ENCODE peak calls at places on chromosome 12, in seven cellular contexts. D is K562, G is H1, B is HCT116, S is GM12878, H is SK-N-SH, L is HepG2. U is an unnamed sample.

GRCh38 chr12:49428652-49429549 is 61.6 kb downstream of the SPATS2 start:
- DNase-seq in L (no peak), H (no peak), G (no peak), D (peak; percentile 37), S (peak; percentile 60), B (peak; percentile 3), U (no peak)

GRCh38 chr12:48199784-48200198 is 3.3 kb downstream of the OR10AD1 start:
- DNase-seq in S (no peak), B (no peak), G (no peak), D (no peak), H (no peak), L (no peak), U (no peak)

GRCh38 chr12:5546616-5547015 is 114.7 kb downstream of the NTF3 start:
- DNase-seq in S (no peak), B (no peak), H (no peak), G (no peak), L (no peak), D (no peak), U (no peak)

GRCh38 chr12:123070267-123071081 is 80.4 kb downstream of the PITPNM2 start:
- DNase-seq in H (peak; percentile 31), D (no peak), G (no peak), L (no peak), B (no peak), S (no peak), U (no peak)

GRCh38 chr12:103806807-103807206 is 34.2 kb downstream of the NT5DC3 start:
- DNase-seq in L (no peak), H (no peak), D (peak; percentile 20), S (no peak), B (no peak), G (no peak), U (no peak)

GRCh38 chr12:30988086-30988485 is 61.5 kb downstream of the TSPAN11 start:
- DNase-seq in H (no peak), S (no peak), G (no peak), B (no peak), D (no peak), L (no peak), U (no peak)

GRCh38 chr12:48985475-48985897 is 7.4 kb downstream of the WNT1 start:
- DNase-seq in D (no peak), G (no peak), H (no peak), L (no peak), B (no peak), S (no peak), U (no peak)

GRCh38 chr12:45242180-45242579 is 26.3 kb downstream of the ANO6 start:
- DNase-seq in S (no peak), H (no peak), G (no peak), B (no peak), L (no peak), D (no peak), U (no peak)

GRCh38 chr12:15050664-15051063 is 77.8 kb downstream of the PDE6H start:
- DNase-seq in G (no peak), B (no peak), H (no peak), L (no peak), D (no peak), S (no peak), U (no peak)

GRCh38 chr12:46803517-46803916 is 22.3 kb downstream of the SLC38A4 start:
- DNase-seq in L (no peak), G (no peak), B (no peak), H (no peak), S (no peak), D (no peak), U (no peak)

DNA sequence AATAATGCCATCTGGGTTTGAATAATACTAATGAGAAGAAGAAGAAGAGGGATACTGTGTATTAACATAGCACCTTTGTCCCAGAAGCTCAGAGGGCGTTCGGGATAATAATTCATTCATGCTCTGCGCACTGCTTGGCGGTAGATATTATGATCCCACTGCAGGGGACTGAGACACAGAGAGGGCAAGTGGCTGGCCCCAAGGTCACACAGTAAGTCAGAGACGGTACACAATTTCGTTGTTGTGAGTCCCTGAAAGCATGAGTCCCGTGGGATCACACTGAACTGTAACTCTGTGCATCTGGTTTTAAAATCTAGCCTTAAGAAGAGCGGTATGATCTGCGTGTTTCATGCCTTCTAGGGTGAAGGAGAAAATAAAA is 47.9 kb upstream of the PARP11 start:
- DNase-seq in D (no peak), B (no peak), G (no peak), L (no peak), S (no peak), H (no peak), U (no peak)
- TF ChIP-seq JUND in D (no peak), B (no peak), G (no peak), L (no peak), S (no peak), H (no peak), U (no peak)

DNA sequence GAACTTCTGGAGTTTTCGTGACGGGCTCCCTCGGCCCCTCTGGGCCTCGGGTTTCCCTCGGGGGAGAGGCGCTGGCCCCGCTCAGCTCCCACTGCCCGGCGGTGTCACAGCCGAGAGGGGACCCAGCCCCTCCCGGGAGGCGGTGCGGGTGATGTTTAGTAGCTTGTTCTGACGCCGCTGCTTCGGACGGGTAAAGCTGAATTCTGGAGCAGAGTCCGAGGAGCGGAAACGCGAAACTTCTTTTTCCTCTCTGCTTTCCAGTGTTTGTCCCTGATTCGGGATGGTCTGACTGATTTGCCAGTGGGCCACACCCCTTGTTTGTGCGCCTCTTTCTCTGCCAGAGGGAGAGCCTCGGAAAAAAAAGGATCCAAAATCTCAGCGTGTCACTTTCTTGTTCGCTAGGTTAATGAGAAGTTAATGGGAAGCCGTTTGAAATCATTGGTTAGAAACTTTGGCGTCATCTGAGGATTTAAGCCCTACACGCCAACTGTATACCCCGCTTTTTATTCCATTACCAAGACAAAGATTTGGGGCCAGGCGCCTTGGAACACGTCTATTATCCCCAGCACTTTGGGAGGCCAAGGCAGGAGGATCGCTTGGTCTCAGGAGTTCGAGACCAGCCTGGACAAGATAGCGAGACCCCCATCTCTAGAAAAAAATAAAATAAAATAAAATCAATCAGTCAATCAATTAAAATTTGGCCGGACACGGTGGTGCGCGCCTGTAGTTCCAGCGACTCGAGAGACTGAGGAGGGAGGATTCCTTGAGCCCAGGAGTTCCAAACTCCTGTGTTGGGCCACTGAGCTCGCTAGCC is 756 bp downstream of the TULP3 start:
- DNase-seq in S (no peak), D (peak; percentile 19), G (no peak), L (peak; percentile 35), B (no peak), H (peak; percentile 68), U (peak; percentile 67)
- TF ChIP-seq JUND in S (no peak), D (no peak), G (no peak), L (no peak), B (no peak), H (no peak), U (no peak)

DNA sequence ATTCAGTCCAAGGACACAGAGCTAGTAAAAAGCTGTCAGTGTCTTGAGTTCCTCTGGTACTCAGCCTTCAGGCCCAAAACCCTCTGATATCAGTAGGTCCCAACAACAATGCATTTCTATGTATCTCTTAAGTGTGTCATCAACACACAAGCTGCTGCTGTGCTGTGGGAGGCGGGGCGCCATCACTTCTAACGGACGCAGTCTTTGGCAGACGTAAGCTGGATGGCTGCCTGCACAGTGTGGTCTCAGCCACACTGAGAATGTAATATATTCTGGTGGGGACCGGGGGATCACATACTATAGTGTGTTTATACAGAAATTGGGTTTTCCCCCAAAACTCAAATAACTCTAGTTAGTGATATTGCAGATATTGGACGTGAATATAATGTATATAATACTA is 123.9 kb downstream of the SUDS3 start:
- DNase-seq in D (no peak), S (no peak), B (no peak), H (no peak), L (no peak), G (no peak), U (no peak)
- TF ChIP-seq JUND in D (no peak), S (no peak), B (no peak), H (no peak), L (no peak), G (no peak), U (no peak)

GRCh38 chr12:58583956-58584355 is 336.3 kb downstream of the LRIG3 start:
- DNase-seq in G (no peak), S (no peak), L (no peak), H (no peak), D (no peak), B (no peak), U (no peak)
- TF ChIP-seq JUND in G (no peak), S (no peak), L (no peak), H (no peak), D (no peak), B (no peak), U (no peak)

DNA sequence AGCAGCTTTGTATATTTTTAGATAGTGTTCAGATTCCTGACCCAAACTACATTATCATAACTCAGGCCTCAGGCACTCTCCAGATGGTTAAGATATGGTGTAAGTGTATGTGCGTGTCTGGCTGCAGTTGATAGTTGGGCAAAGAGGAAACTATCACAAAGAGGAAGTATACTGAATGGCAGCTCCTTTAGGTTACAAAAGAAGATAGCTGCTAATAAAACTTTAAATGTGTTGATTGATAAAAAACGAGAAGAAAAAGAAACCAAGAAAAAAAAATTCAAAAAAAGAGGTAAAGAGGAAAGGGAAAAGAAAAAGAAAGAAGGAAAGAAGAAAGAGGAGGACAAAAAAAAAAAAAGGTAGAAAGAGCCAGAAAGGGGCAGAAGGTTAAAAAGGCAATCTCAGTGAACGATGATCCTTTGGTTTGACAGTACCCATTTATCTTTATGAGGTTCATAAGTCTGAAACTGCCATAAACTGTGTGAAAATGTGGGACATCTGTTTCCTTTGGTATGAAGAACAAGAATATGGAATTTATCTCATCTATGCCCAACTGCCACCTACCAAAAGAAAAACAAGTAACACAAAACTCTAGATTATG is 42.2 kb downstream of the TAOK3 start:
- DNase-seq in B (no peak), H (peak; percentile 63), L (no peak), D (peak; percentile 81), G (no peak), S (no peak), U (no peak)
- TF ChIP-seq JUND in B (no peak), H (no peak), L (no peak), D (peak; percentile 64), G (no peak), S (no peak), U (no peak)

GRCh38 chr12:132204822-132205270 is 60.6 kb downstream of the NOC4L start:
- DNase-seq in B (no peak), H (no peak), S (no peak), D (no peak), G (no peak), L (no peak), U (no peak)
- TF ChIP-seq JUND in B (no peak), H (no peak), S (no peak), D (no peak), G (no peak), L (no peak), U (no peak)

U was measured in T47D.